ENCODE peak calls at places on chromosomes 1 and 21, in nine cellular contexts. H is lower lobe of right lung, T is H1, K is endothelial cell of umbilical vein, X is tibial artery, Y is IMR-90, S is heart right ventricle, B is sigmoid colon, G is ovary. E is an unnamed sample. For H3K4me1, the result is how much of the 10 kb centered on the place peaks cover.

GRCh38 chr21:40074710-40075109 is 207.5 kb downstream of the PCP4 start:
- DNase-seq in Y (no peak), B (no peak), H (no peak), X (no peak), G (no peak), K (no peak), T (no peak), S (no peak), E (no peak)

GRCh38 chr21:30426732-30427131 is 1.0 kb upstream of the KRTAP13-3 start:
- DNase-seq in G (no peak), S (no peak), H (no peak), B (no peak), X (no peak), K (no peak), T (no peak), Y (no peak), E (no peak)

GRCh38 chr1:198186916-198187580 is 30.2 kb downstream of the NEK7 start:
- DNase-seq in S (no peak), G (no peak), B (no peak), X (no peak), H (no peak), T (no peak), K (no peak), Y (peak), E (no peak)

GRCh38 chr1:43853161-43853921 is 80.3 kb upstream of the ARTN start:
- DNase-seq in K (peak), B (peak), H (peak), X (no peak), Y (peak), G (peak), T (no peak), S (peak), E (peak)

GRCh38 chr1:169879034-169879835 is 14.5 kb downstream of the SCYL3 start:
- DNase-seq in X (no peak), S (no peak), T (no peak), G (no peak), H (no peak), K (no peak), Y (no peak), B (no peak), E (no peak)

GRCh38 chr21:45108808-45109800 is 34.7 kb downstream of the ADARB1 start:
- DNase-seq in S (no peak), X (no peak), K (peak), Y (no peak), H (no peak), G (no peak), T (no peak), B (no peak), E (no peak)

GRCh38 chr1:89407355-89407754 is 43.5 kb downstream of the GBP6 start:
- DNase-seq in Y (peak), H (no peak), G (no peak), S (peak), X (no peak), B (no peak), T (no peak), K (no peak), E (no peak)

GRCh38 chr1:55720243-55720642 is 505.1 kb upstream of the USP24 start:
- DNase-seq in S (no peak), K (no peak), Y (peak), X (no peak), G (peak), H (peak), T (no peak), B (peak), E (no peak)

GRCh38 chr1:218377143-218377660 is 32.1 kb downstream of the TGFB2 start:
- DNase-seq in G (no peak), H (no peak), Y (peak), K (peak), X (no peak), B (no peak), T (no peak), S (no peak), E (peak)

GRCh38 chr1:89311757-89312156 is 39.1 kb upstream of the GBP5 start:
- DNase-seq in Y (no peak), B (no peak), H (no peak), T (no peak), X (no peak), K (peak), S (peak), G (no peak), E (no peak)

GRCh38 chr1:33255347-33256311 is 663 bp upstream of the ZNF362 start:
- DNase-seq in T (peak), X (peak), G (peak), H (peak), B (peak), S (peak), Y (peak), K (peak), E (peak)

GRCh38 chr1:198829948-198830347 is 191.1 kb downstream of the PTPRC start:
- DNase-seq in G (no peak), S (no peak), B (no peak), T (no peak), X (no peak), K (peak), Y (peak), H (no peak), E (peak)

GRCh38 chr1:63836374-63836773 is 62.6 kb downstream of the ROR1 start:
- DNase-seq in K (no peak), S (no peak), Y (no peak), B (no peak), G (no peak), H (no peak), T (no peak), X (no peak), E (no peak)

GRCh38 chr1:203636306-203636705 is 9.7 kb downstream of the ATP2B4 start:
- DNase-seq in S (no peak), B (peak), Y (peak), G (no peak), K (peak), T (no peak), X (peak), H (no peak), E (peak)

GRCh38 chr1:81113688-81114087 is 687.0 kb upstream of the ADGRL2 start:
- DNase-seq in X (no peak), S (no peak), G (no peak), B (no peak), K (no peak), Y (peak), T (no peak), H (no peak), E (peak)

GRCh38 chr1:59971464-59971911 is 44.9 kb upstream of the CYP2J2 start:
- DNase-seq in X (peak), G (peak), H (peak), K (peak), T (peak), B (peak), S (peak), Y (peak), E (no peak)

GRCh38 chr21:34004984-34005383 is 68.4 kb upstream of the MRPS6 start:
- DNase-seq in G (no peak), Y (no peak), K (no peak), B (peak), H (no peak), S (no peak), T (no peak), X (peak), E (no peak)

GRCh38 chr1:26951216-26951615 is 9.1 kb downstream of the KDF1 start:
- DNase-seq in H (no peak), T (no peak), K (no peak), Y (no peak), G (no peak), B (no peak), X (no peak), S (no peak), E (no peak)

GRCh38 chr1:208175508-208175895 is 68.7 kb downstream of the PLXNA2 start:
- DNase-seq in Y (no peak), X (no peak), K (no peak), B (no peak), T (no peak), H (no peak), G (no peak), S (no peak), E (no peak)

GRCh38 chr1:208173749-208174148 is 70.4 kb downstream of the PLXNA2 start:
- DNase-seq in K (no peak), T (no peak), X (no peak), H (no peak), S (no peak), Y (no peak), G (no peak), B (no peak), E (no peak)

GRCh38 chr1:208176654-208177053 is 67.5 kb downstream of the PLXNA2 start:
- DNase-seq in B (no peak), H (no peak), G (no peak), T (no peak), S (no peak), K (no peak), X (no peak), Y (no peak), E (no peak)

GRCh38 chr1:208174200-208174599 is 70.0 kb downstream of the PLXNA2 start:
- DNase-seq in S (no peak), Y (no peak), B (no peak), H (no peak), X (no peak), T (no peak), G (no peak), K (no peak), E (no peak)

GRCh38 chr1:208174736-208175507 is 69.3 kb downstream of the PLXNA2 start:
- DNase-seq in H (no peak), X (no peak), G (no peak), Y (peak), T (no peak), B (no peak), K (peak), S (no peak), E (no peak)
- H3K4me1 ChIP-seq in H (under half), X (under half), G (under half), Y (under half), T (under half), B (under half), K (under half), S (half or more), E (under half)

GRCh38 chr1:4176841-4177240 is 276.8 kb upstream of the C1orf174 start:
- DNase-seq in G (no peak), S (no peak), K (no peak), X (no peak), H (no peak), T (peak), Y (no peak), B (no peak), E (no peak)

GRCh38 chr1:4177425-4178150 is 277.5 kb upstream of the C1orf174 start:
- DNase-seq in H (no peak), X (no peak), T (peak), S (no peak), B (peak), Y (no peak), G (no peak), K (no peak), E (no peak)

GRCh38 chr1:4175566-4176405 is 275.7 kb upstream of the C1orf174 start:
- DNase-seq in K (no peak), Y (no peak), G (no peak), X (no peak), H (no peak), T (peak), B (peak), S (no peak), E (no peak)

GRCh38 chr1:4180066-4180735 is 280.1 kb upstream of the C1orf174 start:
- DNase-seq in Y (no peak), K (no peak), G (no peak), H (no peak), T (no peak), S (no peak), B (no peak), X (no peak), E (no peak)

GRCh38 chr1:4178501-4178900 is 278.4 kb upstream of the C1orf174 start:
- DNase-seq in H (no peak), Y (no peak), G (no peak), T (peak), X (no peak), B (no peak), S (no peak), K (no peak), E (no peak)
- TF ChIP-seq CTCF in H (no peak), Y (no peak), G (no peak), T (peak), X (no peak), B (no peak), S (no peak), K (no peak), E (no peak)

GRCh38 chr1:100394286-100394685 is 42.0 kb downstream of the CDC14A start:
- DNase-seq in Y (no peak), B (no peak), G (no peak), H (no peak), K (no peak), S (no peak), X (no peak), T (no peak), E (no peak)
- H3K27ac ChIP-seq in Y (no peak), B (no peak), G (no peak), H (no peak), K (no peak), S (no peak), X (no peak), T (no peak), E (no peak)

DNA sequence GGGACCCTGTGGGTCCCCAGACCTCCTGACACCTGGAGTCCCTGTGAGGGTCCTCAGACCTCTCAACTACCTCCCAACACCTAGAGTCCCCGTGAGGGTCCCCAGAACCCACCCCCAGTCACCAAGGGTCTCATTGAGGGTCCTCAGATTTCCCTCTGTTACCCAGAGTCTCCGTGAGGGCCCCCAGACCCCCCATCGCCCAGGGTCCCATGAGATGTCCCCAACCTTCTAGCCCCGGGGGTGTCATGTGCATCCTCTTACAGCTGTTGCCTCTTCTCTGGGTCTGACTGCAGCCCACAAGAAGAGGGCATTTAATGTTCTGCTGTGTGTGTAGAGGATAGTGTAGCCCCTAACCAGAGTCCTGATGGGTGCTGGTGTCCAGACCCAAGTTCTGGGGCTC is 2.0 kb upstream of the GJC2 start:
- DNase-seq in X (no peak), B (no peak), G (peak), H (no peak), K (no peak), T (no peak), Y (no peak), S (no peak), E (no peak)
- H3K4me1 ChIP-seq in X (under half), B (half or more), G (under half), H (half or more), K (under half), T (under half), Y (under half), S (half or more), E (under half)

DNA sequence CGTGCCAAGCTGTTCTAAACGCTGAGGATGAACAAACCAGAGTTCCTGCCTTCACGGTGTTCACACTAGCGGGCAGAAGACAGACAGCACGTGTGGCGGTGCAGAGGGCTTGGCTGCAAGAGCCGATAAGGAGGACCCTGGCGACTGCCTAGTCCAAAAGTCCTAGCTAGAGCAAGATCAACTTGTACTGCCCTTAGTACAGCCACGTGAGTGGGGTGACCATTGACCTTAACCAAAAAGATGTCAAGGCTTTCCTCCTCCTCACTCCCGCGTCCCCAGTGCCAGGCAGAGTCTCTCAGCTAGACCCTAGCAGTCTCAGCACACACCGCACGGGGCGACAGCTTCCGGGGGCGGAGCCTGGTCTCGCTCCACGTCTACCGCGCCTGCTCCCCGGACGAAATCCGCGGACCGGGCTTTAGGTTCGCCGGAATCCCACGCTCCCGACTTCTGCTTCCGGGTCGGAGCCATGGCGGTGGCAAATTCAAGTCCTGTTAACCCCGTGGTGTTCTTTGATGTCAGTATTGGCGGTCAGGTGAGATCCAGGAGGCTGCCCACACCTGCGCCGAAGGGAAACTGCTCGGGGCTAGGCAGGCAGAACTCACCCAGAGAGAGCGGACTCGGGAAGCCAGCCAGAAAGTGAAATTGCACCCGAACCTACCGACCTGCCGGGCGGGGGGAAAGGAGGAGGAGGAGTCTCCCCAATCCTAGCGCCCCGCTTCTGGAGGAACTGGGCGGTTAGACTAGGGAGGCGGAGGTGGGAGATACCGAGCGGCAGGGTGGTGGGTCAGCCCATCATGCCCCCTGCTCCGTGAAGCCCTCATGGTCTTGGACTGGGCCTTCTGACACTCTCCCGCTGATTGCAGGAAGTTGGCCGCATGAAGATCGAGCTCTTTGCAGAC is at the start of gene PPIH:
- DNase-seq in T (peak), K (peak), H (peak), Y (peak), B (peak), X (peak), S (peak), G (peak), E (peak)
- TF ChIP-seq CTCF in T (peak), K (no peak), H (peak), Y (peak), B (peak), X (peak), S (peak), G (peak), E (peak)